ENCODE peak calls at places on chromosomes 4 and X, in five cellular contexts. E is activated CD8-positive, alpha-beta memory T cell treated with anti-CD3 and anti-CD28 coated beads for 48 hours; I is T follicular helper cell; W is Kasumi-1; P is substantia nigra. N is an unnamed sample.

GRCh38 chr4:165383757-165384156 is 4.9 kb downstream of the CPE start:
- DNase-seq in E (no peak), I (no peak), W (no peak), P (no peak), N (no peak)

GRCh38 chrX:1242901-1243402 is 25.7 kb upstream of the CSF2RA start:
- DNase-seq in E (no peak), I (no peak), W (no peak), P (no peak), N (no peak)

GRCh38 chr4:95835672-95836071 is 4.2 kb upstream of the PDHA2 start:
- DNase-seq in E (no peak), I (no peak), W (peak), P (no peak), N (no peak)

GRCh38 chr4:92305878-92306520 is 2.2 kb downstream of the GRID2 start:
- DNase-seq in E (no peak), I (no peak), W (no peak), P (no peak), N (no peak)

GRCh38 chr4:54719378-54719777 is 61.6 kb downstream of the KIT start:
- DNase-seq in E (no peak), I (no peak), W (no peak), P (no peak), N (no peak)

GRCh38 chr4:173413043-173413442 is 14.1 kb upstream of the SCRG1 start:
- DNase-seq in E (no peak), I (no peak), W (peak), P (no peak), N (no peak)

GRCh38 chr4:141246243-141246642 is 25.5 kb downstream of the ZNF330 start:
- DNase-seq in E (no peak), I (no peak), W (no peak), P (no peak), N (no peak)

GRCh38 chr4:158051401-158052235 is 121.2 kb downstream of the GASK1B start:
- DNase-seq in E (no peak), I (no peak), W (no peak), P (no peak), N (no peak)

N was measured in natural killer cell treated with Interleukin-12 subunit alpha and Interleukin-12 subunit beta and Interleukin-15 and Interleukin-18, amount 100 ng/mL, for 72 hours.